ENCODE peak calls at places on chromosomes 3 and 15, in four cellular contexts. H, R, A and S are unnamed samples.

GRCh38 chr15:77988386-77989301 is 88.9 kb downstream of the TBC1D2B start:
- DNase-seq in R (no peak), A (no peak), H (no peak), S (no peak)

GRCh38 chr3:66819993-66820501 is 178.1 kb upstream of the KBTBD8 start:
- DNase-seq in H (peak), A (peak), R (no peak), S (peak)

GRCh38 chr3:86782271-86782670 is 208.7 kb downstream of the VGLL3 start:
- DNase-seq in A (no peak), H (no peak), R (no peak), S (no peak)

GRCh38 chr3:51139616-51140015 is 245.5 kb upstream of the MANF start:
- DNase-seq in A (no peak), R (no peak), H (no peak), S (no peak)

GRCh38 chr3:129622933-129623332 is 16.5 kb upstream of the PLXND1 start:
- DNase-seq in A (no peak), R (no peak), H (no peak), S (no peak)

GRCh38 chr3:52052831-52053306 is 3.5 kb downstream of the DUSP7 start:
- DNase-seq in H (peak), R (peak), A (peak), S (peak)

GRCh38 chr15:79357566-79357965 is 46.7 kb downstream of the TMED3 start:
- DNase-seq in R (no peak), A (no peak), H (no peak), S (no peak)

GRCh38 chr3:48621461-48621869 is at the start of gene TMEM89:
- DNase-seq in R (no peak), A (no peak), H (no peak), S (no peak)

GRCh38 chr3:178277605-178278004 is 258.6 kb upstream of the KCNMB2 start:
- DNase-seq in H (no peak), A (no peak), R (peak), S (no peak)

GRCh38 chr15:99423186-99424130 is 142.3 kb upstream of the MEF2A start:
- DNase-seq in A (no peak), R (no peak), H (no peak), S (no peak)

GRCh38 chr3:61573441-61573840 is 12.1 kb downstream of the PTPRG start:
- DNase-seq in A (no peak), R (no peak), H (no peak), S (no peak)

GRCh38 chr15:95068847-95069518 is 837.6 kb downstream of the MCTP2 start:
- DNase-seq in H (no peak), A (no peak), R (no peak), S (no peak)

GRCh38 chr3:42501321-42501680 is 1.1 kb upstream of the VIPR1 start:
- DNase-seq in R (peak), A (no peak), H (no peak), S (no peak)

GRCh38 chr3:130779031-130779430 is 32.4 kb upstream of the PIK3R4 start:
- DNase-seq in A (no peak), R (no peak), H (no peak), S (no peak)

GRCh38 chr3:52774901-52775864 is 2.2 kb upstream of the ITIH1 start:
- DNase-seq in R (peak), H (no peak), A (no peak), S (no peak)

GRCh38 chr3:99711361-99711760 is 73.0 kb downstream of the COL8A1 start:
- DNase-seq in A (no peak), R (no peak), H (no peak), S (no peak)

GRCh38 chr3:37499061-37499785 is 324.8 kb upstream of the LRRFIP2 start:
- DNase-seq in H (no peak), R (no peak), A (no peak), S (no peak)

GRCh38 chr3:69411331-69411730 is 25.4 kb upstream of the FRMD4B start:
- DNase-seq in R (no peak), A (no peak), H (no peak), S (no peak)

GRCh38 chr15:48020166-48020565 is 100.6 kb upstream of the SLC24A5 start:
- DNase-seq in H (no peak), A (no peak), R (no peak), S (no peak)

GRCh38 chr3:46926871-46927717 is 49.5 kb downstream of the CCDC12 start:
- DNase-seq in A (no peak), R (peak), H (no peak), S (no peak)

GRCh38 chr15:77033729-77034619 is 36.9 kb downstream of the TSPAN3 start:
- DNase-seq in H (no peak), R (peak), A (no peak), S (no peak)

GRCh38 chr3:7194081-7194835 is 333.3 kb downstream of the GRM7 start:
- DNase-seq in R (no peak), H (no peak), A (no peak), S (no peak)

GRCh38 chr3:118168175-118168574 is 866.5 kb downstream of the IGSF11 start:
- DNase-seq in A (no peak), H (no peak), R (no peak), S (no peak)

GRCh38 chr15:83248151-83248851 is 36.2 kb downstream of the BNC1 start:
- DNase-seq in H (peak), R (no peak), A (peak), S (peak)

GRCh38 chr3:31710123-31710841 is 177.6 kb downstream of the STT3B start:
- DNase-seq in R (peak), H (no peak), A (no peak), S (no peak)

GRCh38 chr3:111156506-111156905 is 84.9 kb downstream of the NECTIN3 start:
- DNase-seq in R (no peak), A (no peak), H (no peak), S (no peak)